ENCODE peak calls at places on chromosomes 11 and 22, in six cellular contexts. One of them, this sample, is unnamed.

GRCh38 chr22:45638834-45639746 is 32.5 kb upstream of the ATXN10 start:
- DNase-seq in BE2C: no peak
- DNase-seq in non-pigmented ciliary epithelial cell: no peak
- DNase-seq in T-helper 2 cell: no peak
- DNase-seq in substantia nigra: no peak
- DNase-seq in GM23338: peak; percentile 18
- DNase-seq in this sample: no peak

GRCh38 chr11:47204633-47204989 is 10.2 kb upstream of the DDB2 start:
- DNase-seq in BE2C: no peak
- DNase-seq in non-pigmented ciliary epithelial cell: no peak
- DNase-seq in T-helper 2 cell: no peak
- DNase-seq in substantia nigra: no peak
- DNase-seq in GM23338: peak; percentile 49
- DNase-seq in this sample: no peak

GRCh38 chr11:124945826-124946225 is 8.2 kb upstream of the CCDC15 start:
- DNase-seq in BE2C: no peak
- DNase-seq in non-pigmented ciliary epithelial cell: no peak
- DNase-seq in T-helper 2 cell: no peak
- DNase-seq in substantia nigra: no peak
- DNase-seq in GM23338: no peak
- DNase-seq in this sample: no peak

GRCh38 chr11:45848654-45849081 is 1.4 kb downstream of the CRY2 start:
- DNase-seq in BE2C: no peak
- DNase-seq in non-pigmented ciliary epithelial cell: no peak
- DNase-seq in T-helper 2 cell: no peak
- DNase-seq in substantia nigra: no peak
- DNase-seq in GM23338: no peak
- DNase-seq in this sample: no peak

GRCh38 chr11:29781268-29781667 is 235.6 kb downstream of the KCNA4 start:
- DNase-seq in BE2C: no peak
- DNase-seq in non-pigmented ciliary epithelial cell: no peak
- DNase-seq in T-helper 2 cell: no peak
- DNase-seq in substantia nigra: no peak
- DNase-seq in GM23338: no peak
- DNase-seq in this sample: no peak

GRCh38 chr11:28903716-28904115 is 795.5 kb downstream of the METTL15 start:
- DNase-seq in BE2C: no peak
- DNase-seq in non-pigmented ciliary epithelial cell: no peak
- DNase-seq in T-helper 2 cell: no peak
- DNase-seq in substantia nigra: no peak
- DNase-seq in GM23338: no peak
- DNase-seq in this sample: no peak

GRCh38 chr11:46075168-46075567 is 46.1 kb downstream of the PHF21A start:
- DNase-seq in BE2C: no peak
- DNase-seq in non-pigmented ciliary epithelial cell: peak; percentile 11
- DNase-seq in T-helper 2 cell: no peak
- DNase-seq in substantia nigra: no peak
- DNase-seq in GM23338: no peak
- DNase-seq in this sample: no peak

GRCh38 chr11:117221775-117222517 is 9.9 kb downstream of the PCSK7 start:
- DNase-seq in BE2C: no peak
- DNase-seq in non-pigmented ciliary epithelial cell: no peak
- DNase-seq in T-helper 2 cell: no peak
- DNase-seq in substantia nigra: no peak
- DNase-seq in GM23338: no peak
- DNase-seq in this sample: no peak

GRCh38 chr22:24694971-24695928 is 79.3 kb downstream of the PIWIL3 start:
- DNase-seq in BE2C: no peak
- DNase-seq in non-pigmented ciliary epithelial cell: no peak
- DNase-seq in T-helper 2 cell: no peak
- DNase-seq in substantia nigra: no peak
- DNase-seq in GM23338: peak; percentile 21
- DNase-seq in this sample: no peak

GRCh38 chr22:25362215-25362882 is 142.9 kb downstream of the CRYBB2 start:
- DNase-seq in BE2C: peak; percentile 83
- DNase-seq in non-pigmented ciliary epithelial cell: peak; percentile 3
- DNase-seq in T-helper 2 cell: peak; percentile 32
- DNase-seq in substantia nigra: peak; percentile 23
- DNase-seq in GM23338: peak; percentile 97
- DNase-seq in this sample: no peak

GRCh38 chr11:76742912-76743311 is 40.2 kb upstream of the TSKU start:
- DNase-seq in BE2C: no peak
- DNase-seq in non-pigmented ciliary epithelial cell: no peak
- DNase-seq in T-helper 2 cell: no peak
- DNase-seq in substantia nigra: no peak
- DNase-seq in GM23338: no peak
- DNase-seq in this sample: peak; percentile 37

GRCh38 chr11:77269484-77270123 is 31.9 kb downstream of the GDPD4 start:
- DNase-seq in BE2C: no peak
- DNase-seq in non-pigmented ciliary epithelial cell: no peak
- DNase-seq in T-helper 2 cell: no peak
- DNase-seq in substantia nigra: no peak
- DNase-seq in GM23338: no peak
- DNase-seq in this sample: no peak

GRCh38 chr11:8090756-8091155 is 9.7 kb downstream of the TUB start:
- DNase-seq in BE2C: peak; percentile 73
- DNase-seq in non-pigmented ciliary epithelial cell: no peak
- DNase-seq in T-helper 2 cell: no peak
- DNase-seq in substantia nigra: no peak
- DNase-seq in GM23338: peak; percentile 95
- DNase-seq in this sample: no peak

GRCh38 chr22:24824250-24824649 is 18.2 kb downstream of the SGSM1 start:
- DNase-seq in BE2C: no peak
- DNase-seq in non-pigmented ciliary epithelial cell: no peak
- DNase-seq in T-helper 2 cell: no peak
- DNase-seq in substantia nigra: no peak
- DNase-seq in GM23338: no peak
- DNase-seq in this sample: no peak

GRCh38 chr22:33897621-33897910 is 22.7 kb downstream of the LARGE1 start:
- DNase-seq in BE2C: no peak
- DNase-seq in non-pigmented ciliary epithelial cell: no peak
- DNase-seq in T-helper 2 cell: no peak
- DNase-seq in substantia nigra: no peak
- DNase-seq in GM23338: no peak
- DNase-seq in this sample: no peak

This sample was measured in AG09309.